ENCODE peak calls at places on chromosomes 1 and 21, in four cellular contexts. Y is IMR-90, W is fibroblast of the aortic adventitia, B is NB4. H is an unnamed sample.
A peak's percentile ranks its signal among the peaks of the same experiment; 100 is the strongest.

GRCh38 chr1:13808729-13809131 is 108.7 kb downstream of the PRDM2 start:
- DNase-seq in Y (peak; percentile 65), W (peak; percentile 51), B (peak; percentile 66), H (no peak)

GRCh38 chr1:50371749-50372148 is 51.5 kb downstream of the DMRTA2 start:
- DNase-seq in Y (no peak), W (no peak), B (no peak), H (no peak)

GRCh38 chr1:2136836-2137235 is 57.7 kb downstream of the FAAP20 start:
- DNase-seq in Y (no peak), W (no peak), B (no peak), H (no peak)

GRCh38 chr21:35818597-35818996 is 241.7 kb downstream of the SETD4 start:
- DNase-seq in Y (no peak), W (peak; percentile 5), B (no peak), H (no peak)

GRCh38 chr1:22048351-22049192 is 3.9 kb upstream of the CDC42 start:
- DNase-seq in Y (peak; percentile 18), W (peak; percentile 39), B (peak; percentile 16), H (no peak)

GRCh38 chr1:97212671-97213070 is 491.1 kb downstream of the PTBP2 start:
- DNase-seq in Y (no peak), W (no peak), B (no peak), H (no peak)

GRCh38 chr1:19375621-19376020 is 63.5 kb downstream of the SLC66A1 start:
- DNase-seq in Y (no peak), W (no peak), B (no peak), H (no peak)

GRCh38 chr21:31092867-31093266 is 54.6 kb upstream of the KRTAP19-8 start:
- DNase-seq in Y (no peak), W (no peak), B (no peak), H (no peak)

GRCh38 chr1:147099192-147099591 is 73.1 kb downstream of the PRKAB2 start:
- DNase-seq in Y (no peak), W (no peak), B (no peak), H (no peak)

GRCh38 chr1:89104687-89105086 is 21.2 kb downstream of the GBP2 start:
- DNase-seq in Y (no peak), W (no peak), B (no peak), H (no peak)

GRCh38 chr1:209585672-209586071 is 2.2 kb downstream of the CAMK1G start:
- DNase-seq in Y (no peak), W (peak; percentile 53), B (no peak), H (peak; percentile 16)

GRCh38 chr1:45883633-45884032 is 80.2 kb downstream of the MAST2 start:
- DNase-seq in Y (peak; percentile 70), W (peak; percentile 53), B (no peak), H (peak; percentile 52)

GRCh38 chr1:207941664-207942063 is 30.7 kb upstream of the CD34 start:
- DNase-seq in Y (peak; percentile 50), W (peak; percentile 96), B (no peak), H (peak; percentile 67)

GRCh38 chr1:74513396-74513795 is 985 bp upstream of the LRRC53 start:
- DNase-seq in Y (no peak), W (no peak), B (peak; percentile 29), H (no peak)

GRCh38 chr1:154429118-154429517 is 24.0 kb downstream of the IL6R start:
- DNase-seq in Y (no peak), W (no peak), B (no peak), H (no peak)

GRCh38 chr1:56190975-56191768 is 388.2 kb downstream of the PLPP3 start:
- DNase-seq in Y (peak; percentile 57), W (peak; percentile 78), B (no peak), H (peak; percentile 28)

GRCh38 chr1:43719063-43719462 is 11.7 kb downstream of the ST3GAL3 start:
- DNase-seq in Y (peak; percentile 57), W (peak; percentile 81), B (no peak), H (no peak)

GRCh38 chr21:44089001-44089911 is 17.9 kb upstream of the PWP2 start:
- DNase-seq in Y (no peak), W (no peak), B (peak; percentile 8), H (no peak)

GRCh38 chr1:156310962-156311361 is 11.9 kb upstream of the VHLL start:
- DNase-seq in Y (peak; percentile 47), W (peak; percentile 47), B (peak; percentile 72), H (peak; percentile 36)

GRCh38 chr1:110786802-110787327 is 86.1 kb upstream of the CD53 start:
- DNase-seq in Y (no peak), W (no peak), B (no peak), H (no peak)

GRCh38 chr1:109197163-109198042 is 16.3 kb upstream of the SARS1 start:
- DNase-seq in Y (peak; percentile 100), W (peak; percentile 99), B (no peak), H (peak; percentile 95)

GRCh38 chr1:84892657-84893618 is at the start of gene LPAR3:
- DNase-seq in Y (no peak), W (peak; percentile 31), B (no peak), H (no peak)

GRCh38 chr1:220281159-220281574 is 8.9 kb upstream of the RAB3GAP2 start:
- DNase-seq in Y (peak; percentile 33), W (peak; percentile 45), B (peak; percentile 39), H (no peak)

GRCh38 chr1:94481473-94481933 is 60.1 kb downstream of the F3 start:
- DNase-seq in Y (peak; percentile 74), W (peak; percentile 80), B (peak; percentile 73), H (peak; percentile 70)

GRCh38 chr21:28587748-28588147 is 404.9 kb downstream of the LTN1 start:
- DNase-seq in Y (peak; percentile 24), W (peak; percentile 56), B (no peak), H (peak; percentile 3)

GRCh38 chr1:244695937-244696336 is 43.0 kb downstream of the DESI2 start:
- DNase-seq in Y (no peak), W (no peak), B (no peak), H (no peak)

GRCh38 chr21:33231526-33231925 is 1.8 kb downstream of the IFNAR2 start:
- DNase-seq in Y (no peak), W (no peak), B (no peak), H (no peak)

GRCh38 chr21:45310446-45310845 is 22.8 kb upstream of the POFUT2 start:
- DNase-seq in Y (no peak), W (no peak), B (no peak), H (no peak)

GRCh38 chr1:67635055-67635809 is 49.8 kb upstream of the GADD45A start:
- DNase-seq in Y (no peak), W (no peak), B (peak; percentile 57), H (no peak)

GRCh38 chr1:209157514-209158285 is 425.8 kb upstream of the CAMK1G start:
- DNase-seq in Y (no peak), W (no peak), B (no peak), H (no peak)

GRCh38 chr1:70896224-70896623 is 151.4 kb downstream of the PTGER3 start:
- DNase-seq in Y (no peak), W (peak; percentile 31), B (peak; percentile 9), H (no peak)

GRCh38 chr1:2633936-2634491 is 1.2 kb upstream of the MMEL1 start:
- DNase-seq in Y (no peak), W (no peak), B (no peak), H (no peak)

GRCh38 chr1:44134071-44134920 is 7.1 kb downstream of the KLF18 start:
- DNase-seq in Y (no peak), W (no peak), B (no peak), H (no peak)

GRCh38 chr1:204431310-204432184 is 19.9 kb upstream of the PPP1R15B start:
- DNase-seq in Y (peak; percentile 82), W (peak; percentile 93), B (peak; percentile 83), H (peak; percentile 76)

GRCh38 chr1:184953600-184954219 is 20.6 kb downstream of the NIBAN1 start:
- DNase-seq in Y (peak; percentile 71), W (peak; percentile 68), B (no peak), H (peak; percentile 61)

GRCh38 chr1:91617242-91617837 is 116.7 kb downstream of the CDC7 start:
- DNase-seq in Y (no peak), W (no peak), B (no peak), H (peak; percentile 32)

GRCh38 chr1:7261490-7261889 is 476.2 kb downstream of the CAMTA1 start:
- DNase-seq in Y (no peak), W (no peak), B (no peak), H (no peak)
- TF ChIP-seq CTCF in Y (no peak), W (no peak), B (no peak), H (no peak)

GRCh38 chr1:64043328-64043727 is 160.1 kb upstream of the UBE2U start:
- DNase-seq in Y (no peak), W (peak; percentile 49), B (no peak), H (peak; percentile 69)
- H3K4me3 ChIP-seq in Y (no peak overlapping the region), W (no peak overlapping the region), B (no peak overlapping the region), H (no peak overlapping the region)

GRCh38 chr1:34270181-34270580 is 93.5 kb downstream of the C1orf94 start:
- DNase-seq in Y (no peak), W (peak; percentile 11), B (no peak), H (no peak)
- TF ChIP-seq CTCF in Y (no peak), W (no peak), B (no peak), H (no peak)

GRCh38 chr1:116153692-116154031 is 42.5 kb downstream of the MAB21L3 start:
- DNase-seq in Y (no peak), W (no peak), B (no peak), H (no peak)

GRCh38 chr1:116154536-116154935 is 43.3 kb downstream of the MAB21L3 start:
- DNase-seq in Y (no peak), W (no peak), B (no peak), H (no peak)

GRCh38 chr1:116152950-116153691 is 41.9 kb downstream of the MAB21L3 start:
- DNase-seq in Y (no peak), W (no peak), B (no peak), H (no peak)

GRCh38 chr1:116151739-116152576 is 40.8 kb downstream of the MAB21L3 start:
- DNase-seq in Y (peak; percentile 51), W (peak; percentile 64), B (peak; percentile 83), H (peak; percentile 65)

DNA sequence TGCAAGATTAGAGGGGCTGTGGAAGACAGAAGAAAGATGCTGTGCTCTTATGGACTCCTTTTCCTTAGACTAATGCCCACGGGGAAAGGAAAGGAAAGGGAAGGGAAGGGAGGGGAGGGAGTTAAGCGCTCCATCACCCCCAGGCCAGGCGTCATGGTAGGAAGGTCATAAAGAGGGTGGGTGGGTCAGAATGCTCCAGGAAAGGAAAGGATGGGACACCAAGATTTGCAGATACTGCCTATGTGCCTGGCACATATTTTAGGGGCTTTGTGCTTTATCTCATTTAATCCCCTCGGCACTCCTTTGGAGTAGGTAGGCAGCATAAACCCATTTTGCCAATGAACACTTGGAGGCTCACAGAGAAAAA is 41.4 kb downstream of the MAB21L3 start:
- DNase-seq in Y (no peak), W (no peak), B (no peak), H (no peak)
- H3K4me3 ChIP-seq in Y (peak overlapping the region; percentile 44), W (peak overlapping the region; percentile 61), B (peak overlapping the region; percentile 27), H (no peak overlapping the region)

GRCh38 chr1:112727716-112728115 is 12.6 kb upstream of the PPM1J start:
- DNase-seq in Y (peak; percentile 59), W (no peak), B (no peak), H (no peak)
- TF ChIP-seq CTCF in Y (peak; percentile 20), W (no peak), B (no peak), H (no peak)

DNA sequence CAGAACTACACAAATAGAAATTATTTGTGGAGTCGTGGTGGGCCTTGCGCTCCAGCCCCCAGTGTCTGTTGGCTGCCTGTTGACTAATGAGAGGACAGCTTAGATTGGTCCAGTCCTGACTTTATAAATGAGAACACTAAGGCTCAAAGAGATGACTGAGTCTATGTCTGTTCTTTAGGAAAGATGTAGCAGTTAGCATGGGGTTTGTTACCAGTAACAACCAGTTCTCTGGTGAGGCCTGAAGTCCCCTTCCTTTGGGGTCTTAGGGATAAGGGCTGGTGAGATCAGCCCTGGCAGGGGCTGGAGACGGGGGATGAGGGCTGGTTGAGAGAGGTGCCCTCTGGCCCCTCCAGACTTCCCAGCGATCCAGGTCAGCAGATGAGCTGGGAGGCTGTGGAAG is 9.1 kb downstream of the TOR3A start:
- DNase-seq in Y (no peak), W (no peak), B (no peak), H (no peak)
- H3K4me3 ChIP-seq in Y (no peak overlapping the region), W (no peak overlapping the region), B (no peak overlapping the region), H (no peak overlapping the region)

GRCh38 chr1:182217967-182218366 is 156.5 kb upstream of the ZNF648 start:
- DNase-seq in Y (no peak), W (no peak), B (no peak), H (no peak)
- TF ChIP-seq CTCF in Y (no peak), W (no peak), B (no peak), H (no peak)

H was measured in astrocyte of the spinal cord.